ENCODE peak calls at places on chromosomes 11 and 22, in seven cellular contexts. J is SK-N-SH, U is H9, Q is ovary, B is tibial nerve, P is HCT116, M is cardiac muscle cell. G is an unnamed sample.

GRCh38 chr11:120786206-120786735 is 237.6 kb upstream of the TBCEL start:
- DNase-seq in J (no peak), U (no peak), Q (no peak), B (no peak), P (no peak), M (no peak), G (no peak)

GRCh38 chr11:27241316-27242122 is 121.5 kb downstream of the CCDC34 start:
- DNase-seq in J (no peak), U (no peak), Q (no peak), B (no peak), P (no peak), M (peak; percentile 56), G (no peak)

GRCh38 chr11:129223701-129224149 is 31.6 kb upstream of the ARHGAP32 start:
- DNase-seq in J (no peak), U (no peak), Q (no peak), B (no peak), P (no peak), M (peak; percentile 88), G (no peak)

GRCh38 chr11:122093731-122094130 is 22.3 kb downstream of the BLID start:
- DNase-seq in J (no peak), U (no peak), Q (no peak), B (no peak), P (no peak), M (peak; percentile 60), G (no peak)

GRCh38 chr11:120061761-120062560 is 76.0 kb downstream of the TRIM29 start:
- DNase-seq in J (no peak), U (peak; percentile 74), Q (no peak), B (no peak), P (no peak), M (peak; percentile 24), G (peak; percentile 55)

GRCh38 chr11:3206922-3207204 is 11.8 kb downstream of the MRGPRG start:
- DNase-seq in J (no peak), U (no peak), Q (no peak), B (no peak), P (no peak), M (no peak), G (no peak)

GRCh38 chr11:119258983-119259382 is 52.8 kb downstream of the CBL start:
- DNase-seq in J (no peak), U (no peak), Q (no peak), B (no peak), P (no peak), M (no peak), G (no peak)

GRCh38 chr11:235180-235997 is 753 bp downstream of the SIRT3 start:
- DNase-seq in J (no peak), U (no peak), Q (no peak), B (no peak), P (no peak), M (no peak), G (no peak)

GRCh38 chr11:120174866-120175265 is 36.0 kb upstream of the OAF start:
- DNase-seq in J (no peak), U (no peak), Q (no peak), B (no peak), P (no peak), M (no peak), G (no peak)

GRCh38 chr11:10443152-10443551 is 11.9 kb upstream of the AMPD3 start:
- DNase-seq in J (no peak), U (no peak), Q (no peak), B (no peak), P (no peak), M (no peak), G (no peak)

GRCh38 chr11:3879967-3880542 is 24.6 kb downstream of the STIM1 start:
- DNase-seq in J (no peak), U (no peak), Q (no peak), B (no peak), P (no peak), M (no peak), G (no peak)

GRCh38 chr11:96306933-96307747 is 35.9 kb downstream of the MAML2 start:
- DNase-seq in J (peak; percentile 30), U (no peak), Q (peak; percentile 73), B (peak; percentile 93), P (peak; percentile 95), M (peak; percentile 99), G (peak; percentile 79)

GRCh38 chr11:92249156-92249753 is 24.6 kb downstream of the FAT3 start:
- DNase-seq in J (no peak), U (no peak), Q (no peak), B (no peak), P (no peak), M (no peak), G (no peak)

GRCh38 chr22:25365491-25366261 is 146.2 kb downstream of the CRYBB2 start:
- DNase-seq in J (no peak), U (no peak), Q (no peak), B (no peak), P (no peak), M (no peak), G (no peak)

GRCh38 chr11:23288001-23288783 is 427.9 kb upstream of the CCDC179 start:
- DNase-seq in J (no peak), U (no peak), Q (no peak), B (no peak), P (no peak), M (no peak), G (no peak)

GRCh38 chr11:86456075-86456939 is 81.6 kb downstream of the CCDC81 start:
- DNase-seq in J (peak; percentile 75), U (peak; percentile 87), Q (peak; percentile 82), B (peak; percentile 97), P (peak; percentile 67), M (peak; percentile 87), G (peak; percentile 95)

GRCh38 chr11:86449993-86450629 is 75.4 kb downstream of the CCDC81 start:
- DNase-seq in J (no peak), U (no peak), Q (no peak), B (no peak), P (no peak), M (no peak), G (no peak)

GRCh38 chr11:86459002-86459385 is 84.3 kb downstream of the CCDC81 start:
- DNase-seq in J (no peak), U (no peak), Q (no peak), B (no peak), P (no peak), M (no peak), G (no peak)

GRCh38 chr11:86458294-86459001 is 83.8 kb downstream of the CCDC81 start:
- DNase-seq in J (no peak), U (no peak), Q (no peak), B (peak; percentile 41), P (no peak), M (no peak), G (no peak)

DNA sequence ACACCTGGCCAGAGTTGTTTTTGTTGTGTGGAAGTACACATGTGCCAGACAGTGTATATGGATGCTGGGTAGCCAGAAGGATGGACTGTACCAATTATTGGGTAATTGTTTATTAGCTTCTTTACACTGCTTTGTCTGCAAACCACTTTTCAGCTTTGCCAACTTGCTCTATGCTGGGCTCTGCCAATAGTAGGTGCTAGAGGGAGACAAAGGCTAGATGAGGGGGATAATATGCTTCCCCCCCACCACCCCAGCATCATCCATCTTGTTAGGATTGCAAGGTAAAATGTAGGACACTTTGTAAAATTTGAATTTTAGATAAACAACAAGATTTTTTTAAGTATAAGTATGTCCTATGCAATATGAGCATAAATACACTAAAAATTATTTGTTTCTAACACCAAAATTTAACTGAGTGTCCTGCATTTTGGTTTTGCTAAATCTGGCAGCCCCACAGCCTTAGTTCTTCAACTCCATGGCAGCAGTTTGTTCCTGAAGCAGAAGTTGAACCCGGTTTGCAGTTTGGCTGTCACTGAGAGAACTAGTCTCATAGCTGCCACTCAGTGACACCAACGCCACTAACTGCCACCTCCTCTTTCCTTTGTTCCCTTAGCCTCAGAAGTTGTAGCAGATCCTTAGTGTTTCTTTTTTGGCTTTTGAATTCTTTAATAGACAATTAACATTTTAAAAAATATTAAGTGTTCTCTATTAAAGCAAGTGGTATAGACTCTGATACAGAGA is 78.8 kb downstream of the CCDC81 start:
- DNase-seq in J (no peak), U (no peak), Q (no peak), B (no peak), P (no peak), M (no peak), G (no peak)
- TF ChIP-seq CTCF in J (peak; percentile 30), U (peak; percentile 39), Q (no peak), B (no peak), P (no peak), M (no peak), G (no peak)

GRCh38 chr11:12150831-12151382 is 40.5 kb downstream of the MICAL2 start:
- DNase-seq in J (no peak), U (no peak), Q (no peak), B (no peak), P (no peak), M (peak; percentile 54), G (peak; percentile 15)
- H3K4me1 ChIP-seq in J (no peaks in the 10 kb centered on the region), U (no peaks in the 10 kb centered on the region), Q (peaks cover 5% of the 10 kb centered on the region), B (no peaks in the 10 kb centered on the region), P (no peaks in the 10 kb centered on the region), M (peaks cover 43% of the 10 kb centered on the region), G (peaks cover 30% of the 10 kb centered on the region)

DNA sequence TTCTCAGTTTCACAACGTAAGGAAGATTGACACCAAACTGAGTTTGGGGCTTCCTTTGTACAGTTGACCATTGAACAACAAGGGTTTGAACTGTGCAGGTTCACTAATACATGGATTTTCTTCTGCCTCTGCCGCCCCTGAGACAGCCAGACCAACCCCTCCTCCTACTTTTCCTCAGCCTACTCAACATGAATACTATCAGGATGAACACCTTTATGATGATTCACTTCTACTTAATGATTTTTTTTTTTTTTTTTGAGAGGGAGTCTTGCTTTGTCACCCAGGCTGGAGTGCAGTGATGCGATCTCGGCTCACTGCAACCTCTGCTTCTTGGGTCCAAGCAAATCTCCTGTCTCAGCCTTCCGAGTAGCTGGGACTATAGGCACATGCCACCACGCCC is 14.6 kb downstream of the RBM4 start:
- DNase-seq in J (no peak), U (no peak), Q (no peak), B (no peak), P (no peak), M (no peak), G (no peak)
- TF ChIP-seq CTCF in J (no peak), U (no peak), Q (no peak), B (no peak), P (no peak), M (no peak), G (no peak)

GRCh38 chr22:36164621-36165020 is 4.1 kb upstream of the APOL3 start:
- DNase-seq in J (no peak), U (no peak), Q (no peak), B (no peak), P (no peak), M (no peak), G (no peak)

GRCh38 chr22:36166518-36167220 is 6.1 kb upstream of the APOL3 start:
- DNase-seq in J (no peak), U (no peak), Q (no peak), B (no peak), P (no peak), M (no peak), G (no peak)

GRCh38 chr22:36165161-36165560 is 4.6 kb upstream of the APOL3 start:
- DNase-seq in J (no peak), U (no peak), Q (no peak), B (no peak), P (no peak), M (no peak), G (no peak)

GRCh38 chr22:36163497-36163896 is 2.9 kb upstream of the APOL3 start:
- DNase-seq in J (no peak), U (no peak), Q (no peak), B (no peak), P (no peak), M (no peak), G (no peak)

DNA sequence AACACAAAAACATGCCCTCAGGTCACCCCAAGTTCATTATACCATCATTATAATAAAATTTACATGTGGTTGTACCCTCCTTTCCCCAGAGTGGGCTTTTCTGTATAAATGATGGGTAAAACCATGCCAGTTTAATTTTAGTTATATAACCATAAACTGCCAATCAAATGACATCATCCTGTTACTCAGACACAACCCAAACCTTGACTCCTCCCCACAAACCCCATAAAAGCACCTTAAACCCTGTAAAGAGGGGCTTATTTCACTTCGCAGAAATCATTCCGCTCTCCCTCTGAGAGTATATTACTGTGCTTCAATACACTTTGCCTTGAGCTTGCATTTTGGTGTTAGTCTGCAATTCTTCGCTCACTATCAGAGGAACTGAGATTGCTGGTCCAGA is 5.5 kb upstream of the APOL3 start:
- DNase-seq in J (no peak), U (no peak), Q (no peak), B (no peak), P (no peak), M (no peak), G (no peak)
- H3K4me1 ChIP-seq in J (no peaks in the 10 kb centered on the region), U (no peaks in the 10 kb centered on the region), Q (no peaks in the 10 kb centered on the region), B (no peaks in the 10 kb centered on the region), P (no peaks in the 10 kb centered on the region), M (no peaks in the 10 kb centered on the region), G (no peaks in the 10 kb centered on the region)

G was measured in testis.